ENCODE peak calls at places on chromosomes 6 and 20, in seven cellular contexts. One of them, this sample, is unnamed.

GRCh38 chr6:44263357-44264100 is 1.8 kb downstream of the NFKBIE start:
- DNase-seq in cardiac muscle cell: peak; percentile 43
- DNase-seq in fibroblast of lung: peak; percentile 7
- DNase-seq in colonic mucosa: peak; percentile 56
- DNase-seq in body of pancreas: peak; percentile 61
- DNase-seq in A549: peak; percentile 33
- DNase-seq in lung: no peak
- DNase-seq in this sample: no peak

GRCh38 chr6:21740719-21741118 is 147.2 kb downstream of the SOX4 start:
- DNase-seq in cardiac muscle cell: peak; percentile 46
- DNase-seq in fibroblast of lung: peak; percentile 92
- DNase-seq in colonic mucosa: no peak
- DNase-seq in body of pancreas: no peak
- DNase-seq in A549: no peak
- DNase-seq in lung: no peak
- DNase-seq in this sample: no peak

GRCh38 chr20:31602779-31603441 is 2.2 kb upstream of the ID1 start:
- DNase-seq in cardiac muscle cell: peak; percentile 70
- DNase-seq in fibroblast of lung: peak; percentile 93
- DNase-seq in colonic mucosa: no peak
- DNase-seq in body of pancreas: no peak
- DNase-seq in A549: peak; percentile 73
- DNase-seq in lung: no peak
- DNase-seq in this sample: peak; percentile 30

GRCh38 chr20:50992733-50993457 is 30.0 kb downstream of the KCNG1 start:
- DNase-seq in cardiac muscle cell: peak; percentile 83
- DNase-seq in fibroblast of lung: peak; percentile 75
- DNase-seq in colonic mucosa: peak; percentile 74
- DNase-seq in body of pancreas: no peak
- DNase-seq in A549: peak; percentile 89
- DNase-seq in lung: no peak
- DNase-seq in this sample: peak; percentile 87

GRCh38 chr6:111564482-111564945 is 41.2 kb downstream of the TRAF3IP2 start:
- DNase-seq in cardiac muscle cell: peak; percentile 29
- DNase-seq in fibroblast of lung: peak; percentile 74
- DNase-seq in colonic mucosa: no peak
- DNase-seq in body of pancreas: peak; percentile 36
- DNase-seq in A549: no peak
- DNase-seq in lung: no peak
- DNase-seq in this sample: peak; percentile 27

GRCh38 chr6:53048431-53049195 is 16.6 kb upstream of the FBXO9 start:
- DNase-seq in cardiac muscle cell: peak; percentile 93
- DNase-seq in fibroblast of lung: peak; percentile 97
- DNase-seq in colonic mucosa: no peak
- DNase-seq in body of pancreas: no peak
- DNase-seq in A549: no peak
- DNase-seq in lung: no peak
- DNase-seq in this sample: no peak

GRCh38 chr6:144265390-144265789 is 19.7 kb upstream of the UTRN start:
- DNase-seq in cardiac muscle cell: peak; percentile 86
- DNase-seq in fibroblast of lung: peak; percentile 90
- DNase-seq in colonic mucosa: no peak
- DNase-seq in body of pancreas: peak; percentile 37
- DNase-seq in A549: peak; percentile 31
- DNase-seq in lung: peak; percentile 28
- DNase-seq in this sample: no peak

GRCh38 chr20:39775110-39775509 is 813.0 kb downstream of the DHX35 start:
- DNase-seq in cardiac muscle cell: peak; percentile 60
- DNase-seq in fibroblast of lung: peak; percentile 92
- DNase-seq in colonic mucosa: peak; percentile 42
- DNase-seq in body of pancreas: peak; percentile 66
- DNase-seq in A549: no peak
- DNase-seq in lung: peak; percentile 64
- DNase-seq in this sample: no peak

GRCh38 chr6:3410385-3411360 is 46.2 kb downstream of the SLC22A23 start:
- DNase-seq in cardiac muscle cell: peak; percentile 75
- DNase-seq in fibroblast of lung: peak; percentile 48
- DNase-seq in colonic mucosa: peak; percentile 87
- DNase-seq in body of pancreas: peak; percentile 61
- DNase-seq in A549: no peak
- DNase-seq in lung: peak; percentile 60
- DNase-seq in this sample: peak; percentile 81

GRCh38 chr20:48191200-48191599 is 405.9 kb upstream of the SULF2 start:
- DNase-seq in cardiac muscle cell: peak; percentile 42
- DNase-seq in fibroblast of lung: peak; percentile 59
- DNase-seq in colonic mucosa: no peak
- DNase-seq in body of pancreas: no peak
- DNase-seq in A549: no peak
- DNase-seq in lung: no peak
- DNase-seq in this sample: no peak

GRCh38 chr6:106069478-106069877 is 16.7 kb upstream of the PRDM1 start:
- DNase-seq in cardiac muscle cell: peak; percentile 88
- DNase-seq in fibroblast of lung: peak; percentile 89
- DNase-seq in colonic mucosa: peak; percentile 35
- DNase-seq in body of pancreas: peak; percentile 33
- DNase-seq in A549: no peak
- DNase-seq in lung: no peak
- DNase-seq in this sample: peak; percentile 57

GRCh38 chr20:43914697-43915208 is at the start of gene TOX2:
- DNase-seq in cardiac muscle cell: peak; percentile 69
- DNase-seq in fibroblast of lung: peak; percentile 56
- DNase-seq in colonic mucosa: peak; percentile 62
- DNase-seq in body of pancreas: no peak
- DNase-seq in A549: peak; percentile 60
- DNase-seq in lung: no peak
- DNase-seq in this sample: peak; percentile 87

GRCh38 chr20:22536141-22536828 is 48.1 kb downstream of the FOXA2 start:
- DNase-seq in cardiac muscle cell: no peak
- DNase-seq in fibroblast of lung: no peak
- DNase-seq in colonic mucosa: no peak
- DNase-seq in body of pancreas: no peak
- DNase-seq in A549: no peak
- DNase-seq in lung: no peak
- DNase-seq in this sample: no peak

GRCh38 chr6:166540631-166541331 is 45.7 kb downstream of the RAMACL start:
- DNase-seq in cardiac muscle cell: no peak
- DNase-seq in fibroblast of lung: peak; percentile 43
- DNase-seq in colonic mucosa: no peak
- DNase-seq in body of pancreas: no peak
- DNase-seq in A549: no peak
- DNase-seq in lung: no peak
- DNase-seq in this sample: no peak

DNA sequence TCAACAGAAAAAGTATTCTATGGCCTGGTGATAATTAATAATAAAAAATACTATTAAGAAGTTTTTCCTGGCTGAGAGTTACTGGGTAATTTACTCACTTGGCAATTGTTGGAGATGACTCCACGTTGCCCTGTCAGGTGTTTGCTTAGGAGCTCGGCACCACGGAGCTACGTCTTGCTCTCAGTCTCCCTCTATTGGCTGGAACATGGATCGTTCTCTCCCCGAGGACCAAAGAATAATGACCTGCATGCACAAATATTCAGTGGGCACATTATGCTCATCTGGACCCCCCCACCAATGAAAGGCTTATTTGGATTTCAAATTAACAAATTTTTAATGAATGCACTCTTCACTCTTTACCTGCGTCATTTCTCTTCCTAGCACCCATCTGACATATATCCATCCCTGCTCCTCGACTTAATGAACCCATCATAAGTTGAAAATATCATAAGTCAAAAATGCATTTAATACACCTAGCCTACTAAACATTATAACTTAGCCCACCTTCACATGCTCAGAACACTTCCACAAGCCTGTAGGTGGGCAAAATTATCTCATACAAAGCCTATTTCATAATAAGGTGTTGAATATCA is 71.0 kb upstream of the CD83 start:
- DNase-seq in cardiac muscle cell: peak; percentile 56
- DNase-seq in fibroblast of lung: peak; percentile 53
- DNase-seq in colonic mucosa: peak; percentile 38
- DNase-seq in body of pancreas: peak; percentile 62
- DNase-seq in A549: peak; percentile 60
- DNase-seq in lung: peak; percentile 49
- DNase-seq in this sample: peak; percentile 41
- TF ChIP-seq CTCF in cardiac muscle cell: peak; percentile 79
- TF ChIP-seq CTCF in fibroblast of lung: peak; percentile 76
- TF ChIP-seq CTCF in colonic mucosa: peak; percentile 45
- TF ChIP-seq CTCF in body of pancreas: peak; percentile 58
- TF ChIP-seq CTCF in A549: peak; percentile 54
- TF ChIP-seq CTCF in lung: peak; percentile 37
- TF ChIP-seq CTCF in this sample: peak; percentile 83

DNA sequence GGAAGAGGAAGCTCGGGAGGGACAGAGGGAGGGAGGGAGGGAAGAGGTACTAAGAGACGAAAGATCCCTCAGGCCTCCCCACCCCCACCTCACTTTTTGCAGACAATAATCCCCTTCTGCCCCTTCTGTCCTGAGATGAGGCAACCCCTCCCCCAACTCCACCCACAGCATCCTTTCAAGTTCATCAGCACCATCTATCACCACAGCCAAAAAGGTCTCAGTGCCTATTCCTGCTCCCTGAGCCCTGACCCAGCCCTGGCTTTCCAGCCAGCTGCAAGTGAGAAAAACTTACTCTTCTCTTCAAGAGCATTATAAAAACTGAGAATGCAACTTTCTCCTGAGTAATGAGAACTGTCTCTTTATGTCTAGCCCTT is 133.2 kb upstream of the LRFN2 start:
- DNase-seq in cardiac muscle cell: no peak
- DNase-seq in fibroblast of lung: no peak
- DNase-seq in colonic mucosa: no peak
- DNase-seq in body of pancreas: no peak
- DNase-seq in A549: no peak
- DNase-seq in lung: no peak
- DNase-seq in this sample: peak; percentile 28
- H3K4me1 ChIP-seq in cardiac muscle cell: peaks cover 33% of the 10 kb centered on the region
- H3K4me1 ChIP-seq in fibroblast of lung: peaks cover 4% of the 10 kb centered on the region
- H3K4me1 ChIP-seq in colonic mucosa: no peaks in the 10 kb centered on the region
- H3K4me1 ChIP-seq in body of pancreas: no peaks in the 10 kb centered on the region
- H3K4me1 ChIP-seq in A549: peaks cover 2% of the 10 kb centered on the region
- H3K4me1 ChIP-seq in lung: no peaks in the 10 kb centered on the region
- H3K4me1 ChIP-seq in this sample: peaks cover 62% of the 10 kb centered on the region

DNA sequence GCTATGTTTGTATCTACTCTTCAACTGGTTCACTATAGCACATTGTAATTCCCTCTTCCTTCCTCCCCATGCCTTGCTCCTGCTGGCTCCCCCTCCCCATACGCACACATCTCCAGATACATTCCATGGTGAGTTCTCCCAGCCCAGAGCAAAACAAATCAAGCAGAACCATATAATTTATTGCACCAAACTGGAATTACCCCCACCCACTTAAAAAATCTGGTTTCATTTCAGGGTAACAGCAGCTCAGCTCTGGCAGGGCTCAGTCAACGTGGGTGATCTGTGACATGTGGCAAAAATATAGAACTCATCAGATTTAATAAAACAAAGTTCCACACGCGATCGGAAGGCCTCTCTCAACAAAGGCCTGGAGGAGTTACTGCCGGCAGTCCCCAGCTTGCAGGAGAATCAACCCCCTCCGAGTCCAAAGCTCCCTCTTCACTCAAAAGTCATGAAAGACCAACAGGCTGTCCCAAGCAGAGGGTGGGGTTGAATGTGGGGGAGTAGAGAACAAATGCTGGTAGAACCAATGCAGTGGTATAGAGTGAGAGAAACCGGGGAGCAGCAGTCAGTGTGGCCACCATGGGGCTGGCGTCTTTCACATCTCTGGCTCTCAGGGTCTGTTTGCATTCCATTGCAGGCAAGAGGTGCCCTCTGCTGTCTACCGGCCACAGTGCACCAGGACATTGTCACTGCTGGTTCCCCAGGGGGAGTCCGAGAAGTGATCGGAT is 323.3 kb upstream of the NT5E start:
- DNase-seq in cardiac muscle cell: peak; percentile 79
- DNase-seq in fibroblast of lung: peak; percentile 15
- DNase-seq in colonic mucosa: peak; percentile 33
- DNase-seq in body of pancreas: peak; percentile 15
- DNase-seq in A549: peak; percentile 35
- DNase-seq in lung: peak; percentile 35
- DNase-seq in this sample: peak; percentile 66
- TF ChIP-seq CTCF in cardiac muscle cell: peak; percentile 85
- TF ChIP-seq CTCF in fibroblast of lung: peak; percentile 61
- TF ChIP-seq CTCF in colonic mucosa: no peak
- TF ChIP-seq CTCF in body of pancreas: no peak
- TF ChIP-seq CTCF in A549: peak; percentile 66
- TF ChIP-seq CTCF in lung: no peak
- TF ChIP-seq CTCF in this sample: peak; percentile 75

GRCh38 chr6:15264412-15264811 is 18.5 kb downstream of the JARID2 start:
- DNase-seq in cardiac muscle cell: no peak
- DNase-seq in fibroblast of lung: no peak
- DNase-seq in colonic mucosa: no peak
- DNase-seq in body of pancreas: no peak
- DNase-seq in A549: no peak
- DNase-seq in lung: no peak
- DNase-seq in this sample: no peak
- H3K4me1 ChIP-seq in cardiac muscle cell: peaks cover 61% of the 10 kb centered on the region
- H3K4me1 ChIP-seq in fibroblast of lung: peaks cover 29% of the 10 kb centered on the region
- H3K4me1 ChIP-seq in colonic mucosa: no peaks in the 10 kb centered on the region
- H3K4me1 ChIP-seq in body of pancreas: peaks cover 54% of the 10 kb centered on the region
- H3K4me1 ChIP-seq in A549: peaks cover 28% of the 10 kb centered on the region
- H3K4me1 ChIP-seq in lung: peaks cover 72% of the 10 kb centered on the region
- H3K4me1 ChIP-seq in this sample: peaks cover 53% of the 10 kb centered on the region

DNA sequence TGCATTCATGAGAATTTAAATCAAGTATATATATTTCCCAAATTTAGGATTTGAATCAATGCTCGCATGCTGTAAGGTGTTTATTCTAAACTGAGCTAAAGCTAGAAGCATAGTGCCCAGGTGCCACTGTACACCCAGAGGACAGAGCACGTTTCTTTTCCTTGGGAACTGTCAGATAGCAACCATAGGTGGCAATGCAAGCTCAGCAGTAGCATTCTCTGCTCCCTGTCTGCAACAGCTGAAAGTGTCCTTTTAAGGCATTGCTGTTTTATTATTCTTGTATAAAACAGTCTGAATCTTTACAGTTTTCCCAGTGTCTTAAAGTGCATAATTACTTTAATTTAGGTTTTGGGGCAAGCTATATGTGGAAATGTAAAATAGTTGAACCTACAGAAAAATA is 443.4 kb upstream of the MMS22L start:
- DNase-seq in cardiac muscle cell: no peak
- DNase-seq in fibroblast of lung: peak; percentile 21
- DNase-seq in colonic mucosa: no peak
- DNase-seq in body of pancreas: no peak
- DNase-seq in A549: no peak
- DNase-seq in lung: no peak
- DNase-seq in this sample: no peak
- TF ChIP-seq CTCF in cardiac muscle cell: no peak
- TF ChIP-seq CTCF in fibroblast of lung: no peak
- TF ChIP-seq CTCF in colonic mucosa: no peak
- TF ChIP-seq CTCF in body of pancreas: no peak
- TF ChIP-seq CTCF in A549: no peak
- TF ChIP-seq CTCF in lung: no peak
- TF ChIP-seq CTCF in this sample: peak; percentile 35

DNA sequence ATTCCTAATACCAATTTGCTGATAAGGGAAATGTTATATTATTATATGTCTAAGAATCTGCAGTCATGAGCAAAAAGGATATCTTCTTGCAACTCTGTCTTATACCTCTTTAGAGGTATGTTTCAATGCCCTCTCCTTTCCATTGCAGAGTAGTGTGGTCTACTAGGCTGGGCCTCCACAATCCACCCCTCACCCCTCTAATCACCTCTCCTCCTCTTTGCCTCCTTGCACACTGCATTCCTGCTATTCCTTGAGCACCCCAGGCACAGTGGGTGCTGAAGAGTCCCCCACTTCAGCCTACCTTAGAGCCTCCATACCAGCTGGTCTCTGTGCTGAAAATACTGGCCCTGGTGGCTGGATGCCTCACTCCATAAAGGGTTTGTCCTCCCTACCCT is 26.9 kb downstream of the ARMC2 start:
- DNase-seq in cardiac muscle cell: no peak
- DNase-seq in fibroblast of lung: no peak
- DNase-seq in colonic mucosa: no peak
- DNase-seq in body of pancreas: no peak
- DNase-seq in A549: no peak
- DNase-seq in lung: no peak
- DNase-seq in this sample: no peak
- H3K4me1 ChIP-seq in cardiac muscle cell: no peaks in the 10 kb centered on the region
- H3K4me1 ChIP-seq in fibroblast of lung: peaks cover 3% of the 10 kb centered on the region
- H3K4me1 ChIP-seq in colonic mucosa: no peaks in the 10 kb centered on the region
- H3K4me1 ChIP-seq in body of pancreas: peaks cover 8% of the 10 kb centered on the region
- H3K4me1 ChIP-seq in A549: no peaks in the 10 kb centered on the region
- H3K4me1 ChIP-seq in lung: peaks cover 16% of the 10 kb centered on the region
- H3K4me1 ChIP-seq in this sample: no peaks in the 10 kb centered on the region

This sample was measured in BE2C.